ENCODE peak calls at places on chromosomes 4 and X, in eight cellular contexts. P is HL-60; G is GM20000; E is tibial artery; U is activated CD8-positive, alpha-beta T cell treated with anti-CD3 and anti-CD28 coated beads for 36 hours; D is psoas muscle; O is upper lobe of left lung; Q is A549. I is an unnamed sample.

GRCh38 chr4:119628281-119629141 is at the start of gene PDE5A:
- DNase-seq in G (peak; percentile 87), O (peak; percentile 81), Q (peak; percentile 48), D (peak; percentile 90), E (peak; percentile 89), P (peak; percentile 17), U (peak; percentile 83), I (peak; percentile 87)

GRCh38 chr4:87849612-87850011 is 16.8 kb downstream of the MEPE start:
- DNase-seq in E (no peak), P (peak; percentile 81), O (no peak), G (no peak), U (no peak), Q (no peak), D (no peak), I (no peak)

GRCh38 chr4:680931-681645 is 6.7 kb downstream of the MYL5 start:
- DNase-seq in D (peak; percentile 79), E (no peak), Q (no peak), O (peak; percentile 55), P (no peak), U (peak; percentile 79), G (peak; percentile 89), I (peak; percentile 85)

GRCh38 chr4:38141808-38142500 is 181.8 kb downstream of the PTTG2 start:
- DNase-seq in G (no peak), P (no peak), U (no peak), O (no peak), E (no peak), D (no peak), Q (no peak), I (no peak)

GRCh38 chr4:40143926-40144508 is 52.8 kb upstream of the RHOH start:
- DNase-seq in Q (no peak), G (no peak), O (no peak), U (no peak), E (no peak), P (no peak), D (no peak), I (no peak)

GRCh38 chr4:142314183-142314582 is 531.9 kb downstream of the INPP4B start:
- DNase-seq in Q (no peak), E (no peak), D (no peak), U (no peak), P (no peak), O (no peak), G (no peak), I (no peak)

GRCh38 chr4:138910201-138910913 is 105.2 kb upstream of the NOCT start:
- DNase-seq in E (no peak), O (no peak), G (no peak), P (no peak), D (no peak), U (no peak), Q (peak; percentile 31), I (no peak)

GRCh38 chr4:16418814-16419213 is 192.5 kb upstream of the TAPT1 start:
- DNase-seq in O (no peak), E (no peak), P (no peak), D (no peak), G (no peak), U (no peak), Q (no peak), I (no peak)

GRCh38 chr4:153773236-153773690 is 13.4 kb upstream of the RNF175 start:
- DNase-seq in P (no peak), Q (no peak), O (no peak), E (no peak), U (no peak), D (no peak), G (no peak), I (no peak)

GRCh38 chr4:23805381-23805780 is 84.5 kb downstream of the PPARGC1A start:
- DNase-seq in P (no peak), E (no peak), O (no peak), Q (no peak), U (no peak), G (no peak), D (no peak), I (no peak)

GRCh38 chr4:94929696-94930095 is 171.9 kb downstream of the BMPR1B start:
- DNase-seq in Q (no peak), E (no peak), O (no peak), U (no peak), D (no peak), P (no peak), G (no peak), I (no peak)

GRCh38 chr4:98682719-98683118 is 24.3 kb upstream of the TSPAN5 start:
- DNase-seq in U (no peak), G (no peak), P (no peak), D (no peak), O (no peak), Q (no peak), E (no peak), I (no peak)

GRCh38 chr4:143626134-143626859 is 74.2 kb downstream of the FREM3 start:
- DNase-seq in G (no peak), P (no peak), D (peak; percentile 79), O (peak; percentile 29), E (peak; percentile 89), Q (no peak), U (no peak), I (no peak)

GRCh38 chrX:68848189-68848940 is 19.5 kb downstream of the EFNB1 start:
- DNase-seq in O (no peak), G (no peak), U (no peak), Q (no peak), P (no peak), D (no peak), E (no peak), I (no peak)

GRCh38 chr4:2062808-2063524 is 3.8 kb downstream of the NAT8L start:
- DNase-seq in P (no peak), E (no peak), O (no peak), D (no peak), G (no peak), U (no peak), Q (no peak), I (peak; percentile 39)

GRCh38 chr4:184437988-184438774 is 36.2 kb downstream of the IRF2 start:
- DNase-seq in D (no peak), G (no peak), E (no peak), O (no peak), P (no peak), U (no peak), Q (no peak), I (no peak)

GRCh38 chrX:105273326-105273725 is 52.8 kb upstream of the TEX13A start:
- DNase-seq in E (no peak), P (no peak), Q (no peak), G (no peak), U (no peak), O (no peak), D (no peak), I (no peak)

GRCh38 chr4:109163493-109163892 is 139.0 kb downstream of the COL25A1 start:
- DNase-seq in D (no peak), Q (no peak), E (no peak), G (no peak), O (no peak), U (no peak), P (no peak), I (no peak)

GRCh38 chr4:89681219-89681618 is 155.7 kb downstream of the SNCA start:
- DNase-seq in E (no peak), P (no peak), Q (no peak), G (no peak), U (no peak), O (no peak), D (no peak), I (no peak)

GRCh38 chrX:39144965-39145364 is 343.7 kb downstream of the MID1IP1 start:
- DNase-seq in D (no peak), P (peak; percentile 74), E (no peak), U (no peak), Q (no peak), G (no peak), O (no peak), I (no peak)

GRCh38 chrX:46620505-46620904 is 46.9 kb downstream of the CHST7 start:
- DNase-seq in G (no peak), D (no peak), U (no peak), P (peak; percentile 63), O (no peak), E (no peak), Q (no peak), I (no peak)

DNA sequence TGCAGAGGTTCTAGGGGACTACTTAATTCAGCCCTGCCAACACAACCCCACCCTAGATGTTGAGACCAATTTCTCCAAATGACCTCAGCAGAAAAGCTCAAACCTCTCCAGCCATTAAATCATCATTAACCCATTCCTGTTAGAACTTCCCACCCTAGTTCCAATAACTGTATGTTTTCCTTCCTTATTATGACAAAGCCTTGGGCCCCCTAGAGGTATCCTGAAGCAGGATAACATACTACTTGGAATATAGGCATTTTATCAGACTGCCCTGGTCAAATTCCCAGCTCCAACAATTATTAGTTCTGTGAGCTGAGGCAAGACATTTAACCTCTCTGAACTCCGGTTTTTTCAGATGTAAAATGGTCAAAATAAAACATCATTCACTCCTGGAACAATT is 244.6 kb upstream of the TENM3 start:
- DNase-seq in E (no peak), O (no peak), D (no peak), Q (no peak), G (no peak), U (no peak), P (no peak), I (no peak)
- TF ChIP-seq CTCF in E (no peak), O (no peak), D (no peak), Q (no peak), G (no peak), U (no peak), P (no peak), I (no peak)

GRCh38 chr4:137283737-137284136 is 248.6 kb downstream of the PCDH18 start:
- DNase-seq in P (no peak), E (no peak), U (no peak), G (no peak), D (no peak), O (no peak), Q (no peak), I (no peak)
- TF ChIP-seq CTCF in P (no peak), E (peak; percentile 13), U (no peak), G (no peak), D (no peak), O (no peak), Q (no peak), I (peak; percentile 3)

DNA sequence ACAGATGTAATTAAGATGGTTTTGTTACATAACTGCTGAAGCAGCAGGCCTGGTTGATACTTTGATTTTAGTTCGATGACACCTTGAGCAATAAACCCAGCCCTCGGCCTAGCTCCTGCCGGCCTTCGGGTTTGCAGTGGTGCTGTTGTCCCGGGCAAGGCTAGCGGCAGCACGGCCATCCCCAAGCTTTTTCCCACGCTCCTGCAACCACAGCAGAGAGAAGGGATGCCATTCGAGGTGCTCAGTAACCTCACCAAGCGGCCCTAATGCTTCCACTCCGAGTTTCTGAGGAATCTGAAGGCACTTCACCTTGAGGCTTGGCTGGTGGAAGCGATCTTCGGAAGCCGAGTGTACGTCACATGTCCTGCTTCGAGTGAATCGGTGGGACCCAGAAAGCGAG is 182.1 kb downstream of the NAF1 start:
- DNase-seq in G (no peak), Q (no peak), U (no peak), P (no peak), O (no peak), E (no peak), D (no peak), I (no peak)
- TF ChIP-seq CTCF in G (no peak), Q (no peak), U (no peak), P (no peak), O (no peak), E (no peak), D (no peak), I (no peak)

GRCh38 chrX:109393859-109394258 is 88.0 kb downstream of the GUCY2F start:
- DNase-seq in P (peak; percentile 15), D (no peak), U (no peak), E (no peak), Q (no peak), G (peak; percentile 6), O (no peak), I (no peak)
- TF ChIP-seq CTCF in P (no peak), D (no peak), U (no peak), E (no peak), Q (no peak), G (no peak), O (no peak), I (no peak)